ENCODE peak calls at places on chromosome 6, in four cellular contexts. C is H9, R is DND-41, Q is colonic mucosa. Z is an unnamed sample.

GRCh38 chr6:155347800-155348199 is 33.5 kb upstream of the TFB1M start:
- DNase-seq in Q (no peak), C (no peak), R (no peak), Z (no peak)

GRCh38 chr6:71886184-71887005 is at the start of gene RIMS1:
- DNase-seq in C (peak; percentile 72), Q (no peak), R (no peak), Z (peak; percentile 61)

GRCh38 chr6:15892369-15892768 is 229.5 kb upstream of the DTNBP1 start:
- DNase-seq in C (no peak), Q (no peak), R (no peak), Z (no peak)

GRCh38 chr6:151391021-151391470 is 313 bp downstream of the ZBTB2 start:
- DNase-seq in Q (peak; percentile 84), C (peak; percentile 71), R (peak; percentile 82), Z (peak; percentile 95)

GRCh38 chr6:25279748-25280616 is 808 bp downstream of the CARMIL1 start:
- DNase-seq in R (no peak), Q (peak; percentile 50), C (peak; percentile 78), Z (peak; percentile 73)

GRCh38 chr6:130303436-130303835 is 62.4 kb upstream of the TMEM200A start:
- DNase-seq in Q (no peak), R (no peak), C (no peak), Z (no peak)

GRCh38 chr6:44415424-44415823 is 27.9 kb downstream of the CDC5L start:
- DNase-seq in C (no peak), Q (peak; percentile 30), R (no peak), Z (no peak)

GRCh38 chr6:135880066-135880972 is 28.8 kb downstream of the PDE7B start:
- DNase-seq in C (no peak), Q (peak; percentile 26), R (peak; percentile 75), Z (no peak)

GRCh38 chr6:45741437-45742166 is 274.1 kb downstream of the CLIC5 start:
- DNase-seq in C (no peak), Q (no peak), R (no peak), Z (no peak)

GRCh38 chr6:18978330-18979128 is 591.4 kb downstream of the RNF144B start:
- DNase-seq in C (no peak), R (no peak), Q (no peak), Z (no peak)

GRCh38 chr6:30162265-30163089 is 869 bp upstream of the TRIM15 start:
- DNase-seq in C (no peak), R (no peak), Q (peak; percentile 56), Z (no peak)

DNA sequence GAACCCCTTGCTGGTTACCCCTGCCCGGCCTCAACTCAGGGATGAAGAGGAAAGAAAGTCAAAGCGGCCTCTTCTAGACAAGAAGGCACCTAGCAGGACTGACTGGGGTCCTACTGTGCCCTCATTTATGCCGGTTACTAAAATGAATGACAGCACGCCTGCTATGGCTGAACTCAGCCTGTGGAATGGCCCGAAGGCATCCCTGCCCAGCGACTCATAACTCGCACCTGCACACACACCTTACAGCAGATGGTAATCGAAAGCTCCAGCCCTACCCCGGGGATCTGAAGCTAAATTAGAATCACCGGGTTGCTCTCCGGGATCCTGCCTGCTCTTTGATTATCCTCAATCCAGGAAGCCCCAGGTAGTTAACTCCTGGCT is 747 bp upstream of the TXNDC5 start:
- DNase-seq in Q (peak; percentile 46), R (no peak), C (no peak), Z (no peak)
- H3K9ac ChIP-seq in Q (peak overlapping the region; percentile 63), R (peak overlapping the region; percentile 88), C (peak overlapping the region; percentile 64), Z (no peak overlapping the region)

GRCh38 chr6:112562348-112563220 is 215.5 kb downstream of the RFPL4B start:
- DNase-seq in Q (no peak), R (no peak), C (no peak), Z (no peak)
- H3K9ac ChIP-seq in Q (no peak overlapping the region), R (no peak overlapping the region), C (no peak overlapping the region), Z (no peak overlapping the region)

GRCh38 chr6:33430991-33431879 is 11.4 kb downstream of the SYNGAP1 start:
- DNase-seq in C (peak; percentile 95), R (peak; percentile 77), Q (no peak), Z (peak; percentile 90)
- H3K9ac ChIP-seq in C (peak overlapping the region; percentile 56), R (peak overlapping the region; percentile 4), Q (no peak overlapping the region), Z (no peak overlapping the region)

GRCh38 chr6:75494290-75494689 is 690 bp upstream of the FILIP1 start:
- DNase-seq in C (no peak), R (no peak), Q (no peak), Z (no peak)

GRCh38 chr6:75491302-75491701 is 2.3 kb downstream of the FILIP1 start:
- DNase-seq in C (no peak), R (no peak), Q (no peak), Z (no peak)

GRCh38 chr6:75489025-75489424 is 4.6 kb downstream of the FILIP1 start:
- DNase-seq in C (no peak), Q (no peak), R (no peak), Z (no peak)

GRCh38 chr6:75492769-75493168 is 831 bp downstream of the FILIP1 start:
- DNase-seq in R (no peak), Q (no peak), C (no peak), Z (no peak)

DNA sequence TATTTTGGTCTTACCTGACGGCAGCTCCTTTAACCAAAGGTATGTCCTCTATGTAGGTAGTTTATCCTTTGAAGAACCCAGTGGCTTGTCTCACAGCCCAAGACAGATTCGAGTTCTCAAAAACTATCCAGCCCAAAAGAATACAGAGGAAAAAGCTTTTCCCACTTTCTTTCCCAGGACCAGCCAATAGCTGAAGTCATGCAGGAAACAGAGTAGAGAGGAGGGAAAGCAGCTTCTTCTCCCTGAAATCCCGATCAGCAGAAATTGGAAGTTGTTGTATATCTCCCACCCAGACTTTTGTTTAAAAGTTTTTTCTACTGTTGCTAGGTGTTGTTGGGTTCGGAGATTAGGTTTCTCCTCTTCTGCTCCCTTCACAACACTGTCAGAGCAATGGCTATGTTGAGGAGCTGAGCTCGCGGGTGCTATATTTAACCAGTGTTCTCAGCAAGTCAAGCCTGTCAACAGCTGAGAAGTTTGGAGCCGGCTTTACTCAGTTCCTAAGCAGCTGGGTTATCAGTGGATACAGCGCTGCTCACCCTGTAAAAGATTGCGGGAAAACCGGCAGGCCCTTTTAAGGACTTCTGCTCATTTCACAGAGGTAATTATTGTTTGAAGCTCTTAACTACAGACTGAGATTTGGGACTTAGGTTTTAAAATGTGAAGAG is at the start of gene FILIP1:
- DNase-seq in Q (no peak), R (no peak), C (no peak), Z (peak; percentile 60)
- H3K9ac ChIP-seq in Q (no peak within 1 kb of the TSS), R (no peak within 1 kb of the TSS), C (no peak within 1 kb of the TSS), Z (no peak within 1 kb of the TSS)

GRCh38 chr6:163866192-163866591 is 451.7 kb downstream of the QKI start:
- DNase-seq in R (no peak), Q (no peak), C (peak; percentile 62), Z (no peak)
- H3K9ac ChIP-seq in R (no peak overlapping the region), Q (no peak overlapping the region), C (no peak overlapping the region), Z (no peak overlapping the region)

DNA sequence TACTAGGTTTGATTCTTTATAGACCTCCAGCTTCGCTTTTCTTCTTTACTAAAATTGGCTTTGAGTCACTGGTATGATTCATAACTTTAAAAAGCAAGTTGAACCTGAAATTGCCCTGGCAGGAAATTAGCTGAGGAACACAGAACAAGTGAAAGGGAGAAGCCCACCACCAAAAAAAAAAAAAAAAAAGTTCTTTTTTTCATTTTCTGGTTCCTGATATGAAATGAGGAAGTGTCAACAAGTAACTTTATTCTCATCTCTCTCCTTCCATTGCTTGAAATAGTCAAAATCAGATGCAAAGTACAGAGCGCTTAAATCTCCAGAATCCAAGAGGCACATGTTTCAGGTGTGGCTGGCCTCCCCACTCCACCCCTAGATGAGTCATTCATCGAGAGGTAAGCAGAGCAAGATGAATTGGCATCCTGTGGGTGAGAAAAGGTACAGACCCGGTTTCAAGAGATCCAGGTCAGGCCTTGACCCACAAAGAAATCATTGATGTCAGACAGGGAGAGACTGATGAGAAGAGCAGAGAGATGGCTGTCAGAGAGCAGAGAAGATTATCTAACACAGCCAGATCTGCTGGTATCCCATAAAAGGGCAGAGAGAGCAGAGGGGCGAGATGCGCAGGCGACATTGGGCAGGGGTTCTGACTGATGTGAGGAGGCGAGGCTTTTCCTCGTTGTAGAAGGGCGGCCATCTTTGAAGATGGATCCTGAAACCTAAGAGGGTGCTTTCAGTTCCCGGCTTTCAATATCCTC is 54.8 kb upstream of the MBOAT1 start:
- DNase-seq in C (no peak), Q (no peak), R (no peak), Z (no peak)
- H3K9ac ChIP-seq in C (no peak overlapping the region), Q (no peak overlapping the region), R (no peak overlapping the region), Z (no peak overlapping the region)

GRCh38 chr6:134063121-134063965 is 10.9 kb upstream of the SLC2A12 start:
- DNase-seq in Q (no peak), C (peak; percentile 46), R (no peak), Z (no peak)
- H3K9ac ChIP-seq in Q (no peak overlapping the region), C (no peak overlapping the region), R (no peak overlapping the region), Z (no peak overlapping the region)

Z was measured in kidney.